ENCODE peak calls at places on chromosomes 4 and X, in ten cellular contexts. Z, D, I, E, V, W, T, O, A and K are unnamed samples.

GRCh38 chr4:145019346-145019745 is 78.7 kb downstream of the ANAPC10 start:
- DNase-seq in Z (no peak), D (no peak), I (no peak), E (no peak), V (no peak), W (no peak), T (no peak), O (no peak), A (no peak), K (no peak)

GRCh38 chrX:47384502-47384901 is 14.1 kb downstream of the ZNF157 start:
- DNase-seq in Z (peak), D (peak), I (peak), E (peak), V (peak), W (peak), T (peak), O (peak), A (peak), K (peak)

GRCh38 chrX:45344597-45344996 is 143.9 kb upstream of the DIPK2B start:
- DNase-seq in Z (no peak), D (no peak), I (peak), E (no peak), V (no peak), W (no peak), T (no peak), O (no peak), A (no peak), K (no peak)

GRCh38 chr4:932713-933070 is 432 bp downstream of the TMEM175 start:
- DNase-seq in Z (no peak), D (no peak), I (peak), E (no peak), V (no peak), W (peak), T (no peak), O (no peak), A (no peak), K (no peak)

GRCh38 chrX:110036162-110037033 is 33.5 kb downstream of the TMEM164 start:
- DNase-seq in Z (no peak), D (no peak), I (no peak), E (no peak), V (no peak), W (peak), T (no peak), O (peak), A (no peak), K (no peak)

GRCh38 chrX:51728202-51728601 is 15.0 kb upstream of the GSPT2 start:
- DNase-seq in Z (no peak), D (no peak), I (no peak), E (no peak), V (no peak), W (no peak), T (no peak), O (no peak), A (no peak), K (no peak)

GRCh38 chr4:7322166-7322991 is 112.4 kb downstream of the PSAPL1 start:
- DNase-seq in Z (no peak), D (no peak), I (no peak), E (no peak), V (no peak), W (no peak), T (no peak), O (no peak), A (no peak), K (no peak)

GRCh38 chrX:103441878-103442535 is 65.7 kb downstream of the BEX3 start:
- DNase-seq in Z (no peak), D (no peak), I (no peak), E (no peak), V (no peak), W (no peak), T (no peak), O (no peak), A (no peak), K (no peak)

GRCh38 chr4:66943117-66943516 is 602.2 kb downstream of the CENPC start:
- DNase-seq in Z (no peak), D (no peak), I (no peak), E (no peak), V (no peak), W (no peak), T (no peak), O (no peak), A (no peak), K (no peak)

GRCh38 chr4:4914059-4914820 is 54.8 kb downstream of the MSX1 start:
- DNase-seq in Z (no peak), D (no peak), I (peak), E (no peak), V (no peak), W (no peak), T (no peak), O (no peak), A (no peak), K (no peak)

GRCh38 chrX:120560405-120560841 is 339 bp downstream of the CUL4B start:
- DNase-seq in Z (peak), D (peak), I (peak), E (no peak), V (peak), W (peak), T (peak), O (no peak), A (no peak), K (peak)

GRCh38 chr4:39834269-39834668 is 136.3 kb downstream of the UBE2K start:
- DNase-seq in Z (no peak), D (no peak), I (no peak), E (no peak), V (no peak), W (no peak), T (no peak), O (no peak), A (no peak), K (no peak)

GRCh38 chr4:165715989-165716388 is 157.0 kb upstream of the TLL1 start:
- DNase-seq in Z (no peak), D (no peak), I (no peak), E (no peak), V (no peak), W (no peak), T (no peak), O (no peak), A (no peak), K (no peak)

GRCh38 chr4:92615049-92615448 is 311.3 kb downstream of the GRID2 start:
- DNase-seq in Z (no peak), D (no peak), I (no peak), E (no peak), V (no peak), W (no peak), T (no peak), O (no peak), A (no peak), K (no peak)

GRCh38 chr4:76214269-76214628 is 625 bp upstream of the SCARB2 start:
- DNase-seq in Z (no peak), D (no peak), I (no peak), E (no peak), V (no peak), W (no peak), T (no peak), O (no peak), A (no peak), K (no peak)

GRCh38 chr4:74479009-74479408 is 34.1 kb downstream of the AREG start:
- DNase-seq in Z (no peak), D (no peak), I (no peak), E (no peak), V (no peak), W (peak), T (no peak), O (no peak), A (no peak), K (no peak)

GRCh38 chrX:107676559-107677378 is 48.5 kb downstream of the PRPS1 start:
- DNase-seq in Z (peak), D (peak), I (peak), E (peak), V (peak), W (no peak), T (peak), O (peak), A (peak), K (peak)

GRCh38 chrX:19541196-19541595 is 25.9 kb upstream of the MAP3K15 start:
- DNase-seq in Z (no peak), D (no peak), I (no peak), E (no peak), V (no peak), W (no peak), T (no peak), O (no peak), A (no peak), K (no peak)

GRCh38 chr4:6578221-6578620 is 3.2 kb downstream of the MAN2B2 start:
- DNase-seq in Z (no peak), D (no peak), I (no peak), E (no peak), V (no peak), W (no peak), T (no peak), O (no peak), A (no peak), K (no peak)

GRCh38 chr4:134955059-134955458 is 753.5 kb upstream of the PABPC4L start:
- DNase-seq in Z (no peak), D (no peak), I (no peak), E (no peak), V (no peak), W (no peak), T (no peak), O (no peak), A (no peak), K (no peak)

GRCh38 chr4:7781361-7781760 is 158.3 kb downstream of the AFAP1 start:
- DNase-seq in Z (peak), D (peak), I (peak), E (no peak), V (no peak), W (no peak), T (peak), O (no peak), A (no peak), K (no peak)

GRCh38 chr4:142883433-142883832 is 37.3 kb upstream of the INPP4B start:
- DNase-seq in Z (no peak), D (peak), I (peak), E (no peak), V (no peak), W (no peak), T (no peak), O (peak), A (peak), K (no peak)

GRCh38 chr4:121951570-121952110 is at the start of gene TRPC3:
- DNase-seq in Z (peak), D (peak), I (peak), E (no peak), V (peak), W (no peak), T (peak), O (no peak), A (no peak), K (no peak)

GRCh38 chr4:4606321-4606720 is 64.5 kb upstream of the STX18 start:
- DNase-seq in Z (no peak), D (no peak), I (peak), E (no peak), V (no peak), W (no peak), T (peak), O (peak), A (no peak), K (no peak)

GRCh38 chr4:183107891-183108459 is 8.9 kb downstream of the WWC2 start:
- DNase-seq in Z (no peak), D (no peak), I (peak), E (no peak), V (no peak), W (no peak), T (no peak), O (no peak), A (no peak), K (no peak)

GRCh38 chr4:90078440-90078839 is 48.8 kb upstream of the CCSER1 start:
- DNase-seq in Z (no peak), D (no peak), I (no peak), E (no peak), V (no peak), W (no peak), T (no peak), O (no peak), A (no peak), K (no peak)

GRCh38 chr4:82402196-82402775 is 28.0 kb downstream of the HNRNPDL start:
- DNase-seq in Z (no peak), D (no peak), I (no peak), E (no peak), V (no peak), W (no peak), T (no peak), O (no peak), A (no peak), K (no peak)

GRCh38 chr4:56078866-56079265 is 130.1 kb downstream of the CEP135 start:
- DNase-seq in Z (no peak), D (no peak), I (no peak), E (no peak), V (no peak), W (no peak), T (no peak), O (no peak), A (no peak), K (no peak)

GRCh38 chr4:87410669-87411068 is 11.7 kb upstream of the NUDT9 start:
- DNase-seq in Z (no peak), D (no peak), I (peak), E (no peak), V (no peak), W (no peak), T (no peak), O (no peak), A (no peak), K (no peak)

GRCh38 chrX:18422886-18423285 is 2.5 kb upstream of the CDKL5 start:
- DNase-seq in Z (no peak), D (no peak), I (peak), E (no peak), V (no peak), W (no peak), T (no peak), O (no peak), A (no peak), K (no peak)

GRCh38 chr4:108113229-108113628 is 55.5 kb downstream of the LEF1 start:
- DNase-seq in Z (no peak), D (no peak), I (no peak), E (no peak), V (no peak), W (no peak), T (peak), O (no peak), A (no peak), K (no peak)

GRCh38 chr4:51842167-51842553 is 793 bp upstream of the DCUN1D4 start:
- DNase-seq in Z (peak), D (no peak), I (peak), E (no peak), V (no peak), W (no peak), T (peak), O (peak), A (no peak), K (peak)

GRCh38 chrX:123188081-123188480 is 4.0 kb downstream of the GRIA3 start:
- DNase-seq in Z (no peak), D (no peak), I (no peak), E (no peak), V (no peak), W (no peak), T (no peak), O (no peak), A (no peak), K (no peak)

DNA sequence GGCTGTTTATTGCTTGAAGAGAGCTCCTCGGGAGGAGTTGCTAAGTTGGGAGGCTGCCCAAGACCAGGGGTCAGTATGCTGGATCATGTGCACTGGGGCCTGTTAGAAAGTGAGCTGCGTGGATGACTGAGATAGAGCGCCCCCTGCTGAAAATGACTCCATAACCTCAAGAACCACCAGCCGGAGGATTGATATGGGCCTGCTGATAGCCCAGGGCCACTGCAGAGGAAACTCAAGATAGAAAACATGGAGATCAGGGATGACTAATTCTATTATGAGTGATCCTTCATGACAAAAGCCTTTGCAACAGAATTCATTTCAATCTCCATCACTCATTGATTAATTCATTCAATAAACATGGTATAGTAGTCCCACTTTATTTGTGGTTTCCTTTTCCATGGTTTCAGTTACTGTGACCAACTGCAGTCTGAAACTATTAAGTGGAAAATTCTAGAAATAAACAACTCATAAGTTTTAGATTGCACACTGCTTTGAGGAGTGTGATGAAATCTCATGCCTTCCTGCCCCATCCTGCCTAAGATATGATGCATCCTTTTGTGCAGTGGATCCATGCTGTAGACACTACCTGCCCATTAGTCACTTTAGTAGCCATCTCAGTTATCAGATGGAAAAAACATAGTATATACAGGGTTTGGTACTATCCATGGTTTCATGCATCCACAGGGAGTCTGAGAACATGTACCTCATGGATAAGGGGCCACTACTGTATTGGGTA is 126.7 kb upstream of the MBNL3 start:
- DNase-seq in Z (no peak), D (peak), I (peak), E (no peak), V (no peak), W (peak), T (peak), O (peak), A (peak), K (peak)
- TF ChIP-seq CTCF in Z (no peak), D (peak), I (peak), E (peak), V (peak), W (peak), T (peak), O (peak), A (peak), K (peak)

DNA sequence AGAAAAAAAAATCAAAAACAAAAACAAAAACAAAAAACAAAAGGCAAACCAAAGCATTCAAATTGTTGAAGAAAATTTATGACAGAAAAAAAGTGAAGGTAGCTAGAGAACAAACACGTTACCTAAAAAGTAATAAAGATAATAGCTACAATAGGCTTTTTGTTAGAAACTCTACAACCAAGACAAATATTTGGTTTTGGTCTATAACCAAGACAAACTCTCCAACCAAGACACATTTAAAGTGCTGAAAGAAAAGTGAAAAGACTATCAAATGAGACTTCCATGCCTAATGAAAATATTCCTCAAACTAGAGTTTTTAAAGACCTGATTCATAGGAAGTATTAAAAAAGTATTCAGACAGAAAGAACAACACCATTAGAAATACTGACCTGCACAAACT is 391.9 kb upstream of the NDST4 start:
- DNase-seq in Z (no peak), D (no peak), I (no peak), E (no peak), V (no peak), W (no peak), T (no peak), O (no peak), A (no peak), K (no peak)
- TF ChIP-seq POLR2A in Z (no peak), D (no peak), I (no peak), E (no peak), V (no peak), W (no peak), T (no peak), O (no peak), A (no peak), K (no peak)

DNA sequence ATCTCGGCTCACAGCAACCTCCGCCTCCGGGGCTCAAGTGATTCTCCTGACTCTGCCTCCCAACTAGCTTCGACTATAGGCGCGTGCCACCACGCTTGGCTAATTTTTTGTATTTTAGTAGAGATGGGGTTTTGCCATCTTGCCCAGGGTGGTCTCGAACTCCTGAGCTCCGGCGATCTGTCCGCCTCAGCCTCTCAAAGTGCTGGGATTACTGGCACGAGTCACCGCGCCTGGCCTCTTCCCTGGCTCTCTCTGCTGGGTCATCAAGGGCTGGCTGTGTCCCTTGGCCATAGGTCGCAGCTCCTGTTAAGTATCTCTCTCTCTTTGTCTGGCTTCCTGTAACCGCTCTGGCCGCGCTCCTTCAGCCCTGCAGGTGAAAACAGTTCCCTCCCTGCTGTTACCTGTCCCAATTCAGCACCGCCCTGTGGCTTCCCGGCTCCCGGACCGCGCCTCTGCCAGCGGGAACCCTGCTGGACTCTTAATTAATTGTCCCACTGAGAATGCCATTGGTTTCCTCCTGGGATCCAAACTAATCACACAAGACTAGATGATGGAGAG is 1.3 kb upstream of the RGS12 start:
- DNase-seq in Z (no peak), D (no peak), I (no peak), E (no peak), V (no peak), W (peak), T (peak), O (no peak), A (no peak), K (peak)
- H3K27ac ChIP-seq in Z (peak), D (peak), I (peak), E (peak), V (peak), W (peak), T (peak), O (peak), A (peak), K (peak)

GRCh38 chr4:174826660-174827059 is 2.4 kb downstream of the GLRA3 start:
- DNase-seq in Z (no peak), D (no peak), I (no peak), E (no peak), V (no peak), W (no peak), T (no peak), O (no peak), A (no peak), K (no peak)
- TF ChIP-seq CTCF in Z (no peak), D (no peak), I (no peak), E (no peak), V (no peak), W (no peak), T (no peak), O (no peak), A (peak), K (no peak)